ENCODE peak calls at places on chromosomes 12 and 14, in five cellular contexts. E is activated CD4-positive, alpha-beta T cell treated with anti-CD3 and anti-CD28 coated beads, Interleukin-2, amount 50 U/mL, for 1 hour; A is NCI-H1092 treated with DMSO at 0.1 percent for 48 hours; T is immature natural killer cell; Z is RKO. U is an unnamed sample.
A peak's percentile ranks its signal among the peaks of the same experiment; 100 is the strongest.

GRCh38 chr14:42527141-42527540 is 920.5 kb downstream of the LRFN5 start:
- DNase-seq in T (no peak), Z (no peak), A (no peak), E (no peak), U (no peak)

GRCh38 chr14:104552738-104553125 is 26.8 kb upstream of the C14orf180 start:
- DNase-seq in Z (no peak), T (no peak), E (no peak), A (no peak), U (no peak)

GRCh38 chr12:117279606-117280005 is 81.8 kb downstream of the NOS1 start:
- DNase-seq in A (no peak), Z (no peak), T (no peak), E (no peak), U (no peak)

GRCh38 chr12:60842166-60842565 is 1246.3 kb downstream of the SLC16A7 start:
- DNase-seq in A (no peak), Z (no peak), T (no peak), E (no peak), U (no peak)

GRCh38 chr12:115037830-115038229 is 353.9 kb upstream of the TBX3 start:
- DNase-seq in A (no peak), Z (no peak), T (no peak), E (no peak), U (no peak)

GRCh38 chr14:59566725-59567124 is 9.9 kb downstream of the CCDC175 start:
- DNase-seq in A (no peak), E (no peak), T (no peak), Z (no peak), U (no peak)

GRCh38 chr12:120290541-120291312 is 976 bp downstream of the RNU4-2 start:
- DNase-seq in A (peak; percentile 2), E (peak; percentile 13), T (peak; percentile 12), Z (no peak), U (no peak)

GRCh38 chr12:108828774-108829173 is 28.6 kb downstream of the SSH1 start:
- DNase-seq in A (no peak), Z (no peak), T (no peak), E (no peak), U (no peak)

GRCh38 chr14:58151264-58151700 is 731 bp downstream of the ARMH4 start:
- DNase-seq in T (no peak), E (no peak), Z (peak; percentile 6), A (no peak), U (no peak)

GRCh38 chr12:15322164-15323054 is at the start of gene PTPRO:
- DNase-seq in E (no peak), A (peak; percentile 83), Z (no peak), T (no peak), U (no peak)

GRCh38 chr12:46153267-46153872 is 115.5 kb downstream of the SLC38A1 start:
- DNase-seq in T (peak; percentile 27), E (no peak), Z (peak; percentile 72), A (peak; percentile 62), U (no peak)

GRCh38 chr14:100285021-100285912 is 21.0 kb downstream of the SLC25A29 start:
- DNase-seq in A (peak; percentile 41), E (peak; percentile 73), Z (peak; percentile 63), T (peak; percentile 83), U (peak; percentile 95)